ENCODE peak calls at places on chromosomes 2 and 18, in four cellular contexts. One of them, this sample, is unnamed.

GRCh38 chr2:113974727-113975126 is 84.8 kb downstream of the ACTR3 start:
- DNase-seq in K562: no peak
- DNase-seq in GM12878: no peak
- DNase-seq in HL-60: no peak
- DNase-seq in this sample: no peak

GRCh38 chr2:12534646-12535263 is 182.0 kb upstream of the TRIB2 start:
- DNase-seq in K562: no peak
- DNase-seq in GM12878: no peak
- DNase-seq in HL-60: no peak
- DNase-seq in this sample: no peak

GRCh38 chr2:74091391-74091790 is 56.3 kb downstream of the BOLA3 start:
- DNase-seq in K562: no peak
- DNase-seq in GM12878: no peak
- DNase-seq in HL-60: no peak
- DNase-seq in this sample: no peak

GRCh38 chr2:64750001-64750816 is 96.5 kb upstream of the SERTAD2 start:
- DNase-seq in K562: peak; percentile 31
- DNase-seq in GM12878: no peak
- DNase-seq in HL-60: no peak
- DNase-seq in this sample: no peak

GRCh38 chr2:235001237-235002133 is 49.7 kb downstream of the SH3BP4 start:
- DNase-seq in K562: peak; percentile 19
- DNase-seq in GM12878: no peak
- DNase-seq in HL-60: no peak
- DNase-seq in this sample: no peak

GRCh38 chr2:207616185-207616584 is 9.0 kb downstream of the METTL21A start:
- DNase-seq in K562: no peak
- DNase-seq in GM12878: no peak
- DNase-seq in HL-60: no peak
- DNase-seq in this sample: no peak

GRCh38 chr2:215407061-215407460 is 28.8 kb downstream of the FN1 start:
- DNase-seq in K562: no peak
- DNase-seq in GM12878: no peak
- DNase-seq in HL-60: no peak
- DNase-seq in this sample: no peak

GRCh38 chr2:174014699-174015070 is 49.5 kb upstream of the SP3 start:
- DNase-seq in K562: no peak
- DNase-seq in GM12878: no peak
- DNase-seq in HL-60: no peak
- DNase-seq in this sample: no peak

GRCh38 chr2:192983173-192983572 is 788.4 kb upstream of the TMEFF2 start:
- DNase-seq in K562: no peak
- DNase-seq in GM12878: no peak
- DNase-seq in HL-60: no peak
- DNase-seq in this sample: no peak

GRCh38 chr2:11976090-11976489 is 229.7 kb downstream of the LPIN1 start:
- DNase-seq in K562: no peak
- DNase-seq in GM12878: no peak
- DNase-seq in HL-60: no peak
- DNase-seq in this sample: no peak

GRCh38 chr2:73077424-73077795 is 5.9 kb upstream of the SFXN5 start:
- DNase-seq in K562: no peak
- DNase-seq in GM12878: no peak
- DNase-seq in HL-60: no peak
- DNase-seq in this sample: no peak

GRCh38 chr2:241288489-241288888 is 27.0 kb downstream of the HDLBP start:
- DNase-seq in K562: no peak
- DNase-seq in GM12878: no peak
- DNase-seq in HL-60: no peak
- DNase-seq in this sample: no peak

GRCh38 chr2:227191367-227191766 is 26.9 kb downstream of the COL4A3 start:
- DNase-seq in K562: no peak
- DNase-seq in GM12878: no peak
- DNase-seq in HL-60: no peak
- DNase-seq in this sample: no peak

GRCh38 chr18:48396561-48396960 is 12.6 kb downstream of the ZBTB7C start:
- DNase-seq in K562: no peak
- DNase-seq in GM12878: no peak
- DNase-seq in HL-60: no peak
- DNase-seq in this sample: no peak

GRCh38 chr2:127504552-127505460 is 21.5 kb downstream of the IWS1 start:
- DNase-seq in K562: no peak
- DNase-seq in GM12878: no peak
- DNase-seq in HL-60: no peak
- DNase-seq in this sample: no peak

GRCh38 chr2:144201126-144201525 is 318.8 kb downstream of the ZEB2 start:
- DNase-seq in K562: no peak
- DNase-seq in GM12878: no peak
- DNase-seq in HL-60: no peak
- DNase-seq in this sample: no peak

GRCh38 chr2:232959139-232959538 is 53.9 kb downstream of the NGEF start:
- DNase-seq in K562: no peak
- DNase-seq in GM12878: no peak
- DNase-seq in HL-60: no peak
- DNase-seq in this sample: no peak

GRCh38 chr2:38194751-38195150 is 118.8 kb upstream of the CYP1B1 start:
- DNase-seq in K562: no peak
- DNase-seq in GM12878: no peak
- DNase-seq in HL-60: no peak
- DNase-seq in this sample: no peak

GRCh38 chr2:231191896-231192872 is 6.2 kb upstream of the ARMC9 start:
- DNase-seq in K562: peak; percentile 31
- DNase-seq in GM12878: no peak
- DNase-seq in HL-60: no peak
- DNase-seq in this sample: no peak

GRCh38 chr18:41899535-41899934 is 55.5 kb upstream of the PIK3C3 start:
- DNase-seq in K562: no peak
- DNase-seq in GM12878: no peak
- DNase-seq in HL-60: no peak
- DNase-seq in this sample: no peak

GRCh38 chr2:133760366-133760765 is 192.1 kb upstream of the NCKAP5 start:
- DNase-seq in K562: no peak
- DNase-seq in GM12878: no peak
- DNase-seq in HL-60: no peak
- DNase-seq in this sample: no peak

GRCh38 chr2:105789745-105790466 is 45.2 kb downstream of the NCK2 start:
- DNase-seq in K562: no peak
- DNase-seq in GM12878: peak; percentile 74
- DNase-seq in HL-60: no peak
- DNase-seq in this sample: no peak

GRCh38 chr2:217905906-217906305 is 96.9 kb downstream of the TNS1 start:
- DNase-seq in K562: no peak
- DNase-seq in GM12878: no peak
- DNase-seq in HL-60: no peak
- DNase-seq in this sample: no peak

GRCh38 chr18:37672001-37672400 is 106.4 kb upstream of the CELF4 start:
- DNase-seq in K562: no peak
- DNase-seq in GM12878: no peak
- DNase-seq in HL-60: no peak
- DNase-seq in this sample: no peak
- TF ChIP-seq SPI1 in K562: no peak
- TF ChIP-seq SPI1 in GM12878: no peak
- TF ChIP-seq SPI1 in HL-60: no peak
- TF ChIP-seq SPI1 in this sample: no peak

GRCh38 chr2:239263937-239264837 is 136.6 kb downstream of the HDAC4 start:
- DNase-seq in K562: no peak
- DNase-seq in GM12878: no peak
- DNase-seq in HL-60: no peak
- DNase-seq in this sample: no peak

GRCh38 chr2:239261336-239261735 is 139.5 kb downstream of the HDAC4 start:
- DNase-seq in K562: no peak
- DNase-seq in GM12878: no peak
- DNase-seq in HL-60: no peak
- DNase-seq in this sample: no peak

GRCh38 chr2:239263231-239263936 is 137.4 kb downstream of the HDAC4 start:
- DNase-seq in K562: no peak
- DNase-seq in GM12878: no peak
- DNase-seq in HL-60: no peak
- DNase-seq in this sample: no peak

GRCh38 chr2:239261796-239262475 is 138.9 kb downstream of the HDAC4 start:
- DNase-seq in K562: no peak
- DNase-seq in GM12878: no peak
- DNase-seq in HL-60: no peak
- DNase-seq in this sample: no peak

GRCh38 chr2:239262484-239263230 is 138.2 kb downstream of the HDAC4 start:
- DNase-seq in K562: no peak
- DNase-seq in GM12878: no peak
- DNase-seq in HL-60: no peak
- DNase-seq in this sample: no peak
- TF ChIP-seq SPI1 in K562: no peak
- TF ChIP-seq SPI1 in GM12878: no peak
- TF ChIP-seq SPI1 in HL-60: no peak
- TF ChIP-seq SPI1 in this sample: no peak

GRCh38 chr2:109447251-109447661 is 166.5 kb downstream of the SEPTIN10 start:
- DNase-seq in K562: no peak
- DNase-seq in GM12878: no peak
- DNase-seq in HL-60: no peak
- DNase-seq in this sample: no peak
- TF ChIP-seq SPI1 in K562: no peak
- TF ChIP-seq SPI1 in GM12878: no peak
- TF ChIP-seq SPI1 in HL-60: no peak
- TF ChIP-seq SPI1 in this sample: no peak

GRCh38 chr2:155033652-155034051 is 335.2 kb downstream of the KCNJ3 start:
- DNase-seq in K562: no peak
- DNase-seq in GM12878: no peak
- DNase-seq in HL-60: no peak
- DNase-seq in this sample: no peak

GRCh38 chr2:155035246-155035645 is 336.8 kb downstream of the KCNJ3 start:
- DNase-seq in K562: no peak
- DNase-seq in GM12878: no peak
- DNase-seq in HL-60: no peak
- DNase-seq in this sample: no peak
- TF ChIP-seq SPI1 in K562: no peak
- TF ChIP-seq SPI1 in GM12878: no peak
- TF ChIP-seq SPI1 in HL-60: no peak
- TF ChIP-seq SPI1 in this sample: no peak

GRCh38 chr18:53702480-53702879 is 522.0 kb downstream of the MBD2 start:
- DNase-seq in K562: no peak
- DNase-seq in GM12878: no peak
- DNase-seq in HL-60: no peak
- DNase-seq in this sample: no peak

GRCh38 chr18:53701697-53702096 is 522.8 kb downstream of the MBD2 start:
- DNase-seq in K562: no peak
- DNase-seq in GM12878: no peak
- DNase-seq in HL-60: no peak
- DNase-seq in this sample: no peak

GRCh38 chr18:53698907-53699306 is 525.6 kb downstream of the MBD2 start:
- DNase-seq in K562: no peak
- DNase-seq in GM12878: no peak
- DNase-seq in HL-60: no peak
- DNase-seq in this sample: no peak
- TF ChIP-seq SPI1 in K562: no peak
- TF ChIP-seq SPI1 in GM12878: no peak
- TF ChIP-seq SPI1 in HL-60: no peak
- TF ChIP-seq SPI1 in this sample: no peak

DNA sequence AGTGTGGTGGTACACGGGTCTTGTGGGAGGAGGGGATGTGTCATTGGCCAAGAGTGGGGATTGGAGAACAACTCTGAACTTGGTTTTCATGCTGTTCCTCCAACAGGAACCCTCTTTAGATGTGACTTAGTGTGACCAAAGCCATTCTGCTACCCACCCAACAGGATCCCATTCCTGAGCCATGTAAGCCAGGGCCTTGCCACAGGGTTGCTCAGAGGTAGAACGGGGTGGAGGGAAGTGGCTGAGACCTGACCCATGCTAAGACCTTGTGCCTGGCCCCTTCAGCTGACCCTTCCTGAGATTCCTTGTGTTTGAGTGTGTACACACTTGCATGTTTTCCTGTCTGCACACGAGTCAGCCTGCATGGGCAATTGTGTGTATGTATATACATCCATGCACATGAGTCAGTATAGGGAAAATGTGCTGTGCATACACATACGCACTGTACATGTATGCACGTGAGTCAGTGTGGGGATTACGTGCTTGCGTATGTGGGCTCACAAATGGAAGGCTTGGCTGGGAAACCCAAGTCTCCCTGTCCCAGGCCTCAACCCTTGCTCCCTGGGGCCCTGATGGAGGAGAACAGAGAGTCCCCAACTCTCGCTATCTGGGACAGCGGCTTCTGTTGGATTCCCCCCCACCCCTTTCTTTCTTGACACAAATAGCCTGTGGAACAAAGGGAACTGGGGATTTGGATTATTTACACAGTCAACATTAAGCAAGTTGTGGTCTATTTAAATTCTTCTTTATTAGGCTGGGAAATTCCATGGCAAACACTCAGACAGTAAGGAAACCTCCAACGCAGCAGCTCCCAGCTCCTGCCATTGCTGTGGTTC is 339.8 kb downstream of the DYSF start:
- DNase-seq in K562: no peak
- DNase-seq in GM12878: no peak
- DNase-seq in HL-60: no peak
- DNase-seq in this sample: no peak
- TF ChIP-seq SPI1 in K562: no peak
- TF ChIP-seq SPI1 in GM12878: no peak
- TF ChIP-seq SPI1 in HL-60: no peak
- TF ChIP-seq SPI1 in this sample: no peak

GRCh38 chr18:67515987-67516431 is 511 bp downstream of the DSEL start:
- DNase-seq in K562: peak; percentile 41
- DNase-seq in GM12878: no peak
- DNase-seq in HL-60: peak; percentile 14
- DNase-seq in this sample: peak; percentile 36

GRCh38 chr18:67518566-67518965 is 2.0 kb upstream of the DSEL start:
- DNase-seq in K562: no peak
- DNase-seq in GM12878: no peak
- DNase-seq in HL-60: no peak
- DNase-seq in this sample: no peak

GRCh38 chr18:67516432-67517223 is at the start of gene DSEL:
- DNase-seq in K562: peak; percentile 94
- DNase-seq in GM12878: peak; percentile 20
- DNase-seq in HL-60: peak; percentile 71
- DNase-seq in this sample: peak; percentile 92

GRCh38 chr18:67514901-67515540 is 1.5 kb downstream of the DSEL start:
- DNase-seq in K562: no peak
- DNase-seq in GM12878: no peak
- DNase-seq in HL-60: no peak
- DNase-seq in this sample: no peak

GRCh38 chr18:67517224-67517765 is 775 bp upstream of the DSEL start:
- DNase-seq in K562: no peak
- DNase-seq in GM12878: no peak
- DNase-seq in HL-60: no peak
- DNase-seq in this sample: no peak
- TF ChIP-seq SPI1 in K562: no peak
- TF ChIP-seq SPI1 in GM12878: no peak
- TF ChIP-seq SPI1 in HL-60: no peak
- TF ChIP-seq SPI1 in this sample: no peak

GRCh38 chr18:58288922-58289797 is 245.1 kb downstream of the NEDD4L start:
- DNase-seq in K562: no peak
- DNase-seq in GM12878: no peak
- DNase-seq in HL-60: no peak
- DNase-seq in this sample: peak; percentile 39
- TF ChIP-seq SPI1 in K562: no peak
- TF ChIP-seq SPI1 in GM12878: no peak
- TF ChIP-seq SPI1 in HL-60: no peak
- TF ChIP-seq SPI1 in this sample: peak; percentile 80